ENCODE peak calls at places on chromosomes 13 and 19, in eight cellular contexts. One of them, this sample, is unnamed.
A peak's percentile ranks its signal among the peaks of the same experiment; 100 is the strongest.

GRCh38 chr19:35206855-35207254 is 21.7 kb downstream of the FAM187B start:
- DNase-seq in right lobe of liver: no peak
- DNase-seq in esophagus squamous epithelium: no peak
- DNase-seq in endodermal cell: no peak
- DNase-seq in tibial artery: no peak
- DNase-seq in BJ: no peak
- DNase-seq in keratinocyte: no peak
- DNase-seq in lung: peak; percentile 14
- DNase-seq in this sample: no peak

GRCh38 chr19:32047788-32048187 is 297.6 kb upstream of the ZNF507 start:
- DNase-seq in right lobe of liver: no peak
- DNase-seq in esophagus squamous epithelium: no peak
- DNase-seq in endodermal cell: no peak
- DNase-seq in tibial artery: no peak
- DNase-seq in BJ: no peak
- DNase-seq in keratinocyte: no peak
- DNase-seq in lung: no peak
- DNase-seq in this sample: no peak

GRCh38 chr13:85383291-85383690 is 415.9 kb downstream of the SLITRK6 start:
- DNase-seq in right lobe of liver: no peak
- DNase-seq in esophagus squamous epithelium: no peak
- DNase-seq in endodermal cell: no peak
- DNase-seq in tibial artery: no peak
- DNase-seq in BJ: no peak
- DNase-seq in keratinocyte: no peak
- DNase-seq in lung: no peak
- DNase-seq in this sample: no peak

GRCh38 chr13:42373048-42373812 is 101.3 kb downstream of the AKAP11 start:
- DNase-seq in right lobe of liver: no peak
- DNase-seq in esophagus squamous epithelium: no peak
- DNase-seq in endodermal cell: no peak
- DNase-seq in tibial artery: no peak
- DNase-seq in BJ: no peak
- DNase-seq in keratinocyte: no peak
- DNase-seq in lung: no peak
- DNase-seq in this sample: no peak

GRCh38 chr19:17321655-17322489 is 12.5 kb downstream of the DDA1 start:
- DNase-seq in right lobe of liver: no peak
- DNase-seq in esophagus squamous epithelium: no peak
- DNase-seq in endodermal cell: peak; percentile 35
- DNase-seq in tibial artery: no peak
- DNase-seq in BJ: no peak
- DNase-seq in keratinocyte: no peak
- DNase-seq in lung: no peak
- DNase-seq in this sample: no peak

GRCh38 chr19:48914181-48914580 is 14.1 kb downstream of the NUCB1 start:
- DNase-seq in right lobe of liver: no peak
- DNase-seq in esophagus squamous epithelium: no peak
- DNase-seq in endodermal cell: no peak
- DNase-seq in tibial artery: no peak
- DNase-seq in BJ: no peak
- DNase-seq in keratinocyte: no peak
- DNase-seq in lung: no peak
- DNase-seq in this sample: no peak

GRCh38 chr13:20271441-20271840 is 39.3 kb upstream of the GJB6 start:
- DNase-seq in right lobe of liver: no peak
- DNase-seq in esophagus squamous epithelium: no peak
- DNase-seq in endodermal cell: no peak
- DNase-seq in tibial artery: no peak
- DNase-seq in BJ: no peak
- DNase-seq in keratinocyte: no peak
- DNase-seq in lung: no peak
- DNase-seq in this sample: no peak

GRCh38 chr13:95564948-95565347 is 12.4 kb downstream of the CLDN10 start:
- DNase-seq in right lobe of liver: no peak
- DNase-seq in esophagus squamous epithelium: no peak
- DNase-seq in endodermal cell: no peak
- DNase-seq in tibial artery: no peak
- DNase-seq in BJ: peak; percentile 10
- DNase-seq in keratinocyte: no peak
- DNase-seq in lung: no peak
- DNase-seq in this sample: peak; percentile 67

GRCh38 chr19:13089139-13089856 is 13.4 kb downstream of the LYL1 start:
- DNase-seq in right lobe of liver: no peak
- DNase-seq in esophagus squamous epithelium: no peak
- DNase-seq in endodermal cell: peak; percentile 85
- DNase-seq in tibial artery: no peak
- DNase-seq in BJ: no peak
- DNase-seq in keratinocyte: no peak
- DNase-seq in lung: no peak
- DNase-seq in this sample: no peak

GRCh38 chr13:79398915-79399314 is 7.1 kb downstream of the RBM26 start:
- DNase-seq in right lobe of liver: no peak
- DNase-seq in esophagus squamous epithelium: no peak
- DNase-seq in endodermal cell: no peak
- DNase-seq in tibial artery: no peak
- DNase-seq in BJ: no peak
- DNase-seq in keratinocyte: no peak
- DNase-seq in lung: no peak
- DNase-seq in this sample: no peak

GRCh38 chr19:15235796-15236195 is 3.5 kb upstream of the EPHX3 start:
- DNase-seq in right lobe of liver: no peak
- DNase-seq in esophagus squamous epithelium: no peak
- DNase-seq in endodermal cell: no peak
- DNase-seq in tibial artery: no peak
- DNase-seq in BJ: no peak
- DNase-seq in keratinocyte: no peak
- DNase-seq in lung: no peak
- DNase-seq in this sample: no peak

GRCh38 chr13:46389457-46389856 is 2.4 kb upstream of the RUBCNL start:
- DNase-seq in right lobe of liver: no peak
- DNase-seq in esophagus squamous epithelium: no peak
- DNase-seq in endodermal cell: no peak
- DNase-seq in tibial artery: no peak
- DNase-seq in BJ: no peak
- DNase-seq in keratinocyte: no peak
- DNase-seq in lung: no peak
- DNase-seq in this sample: no peak

GRCh38 chr13:90803210-90803609 is 544.3 kb upstream of the MIR17HG start:
- DNase-seq in right lobe of liver: no peak
- DNase-seq in esophagus squamous epithelium: no peak
- DNase-seq in endodermal cell: no peak
- DNase-seq in tibial artery: no peak
- DNase-seq in BJ: no peak
- DNase-seq in keratinocyte: no peak
- DNase-seq in lung: no peak
- DNase-seq in this sample: no peak

GRCh38 chr19:50432658-50433057 is at the start of gene MYBPC2:
- DNase-seq in right lobe of liver: no peak
- DNase-seq in esophagus squamous epithelium: no peak
- DNase-seq in endodermal cell: peak; percentile 78
- DNase-seq in tibial artery: no peak
- DNase-seq in BJ: no peak
- DNase-seq in keratinocyte: no peak
- DNase-seq in lung: no peak
- DNase-seq in this sample: no peak

DNA sequence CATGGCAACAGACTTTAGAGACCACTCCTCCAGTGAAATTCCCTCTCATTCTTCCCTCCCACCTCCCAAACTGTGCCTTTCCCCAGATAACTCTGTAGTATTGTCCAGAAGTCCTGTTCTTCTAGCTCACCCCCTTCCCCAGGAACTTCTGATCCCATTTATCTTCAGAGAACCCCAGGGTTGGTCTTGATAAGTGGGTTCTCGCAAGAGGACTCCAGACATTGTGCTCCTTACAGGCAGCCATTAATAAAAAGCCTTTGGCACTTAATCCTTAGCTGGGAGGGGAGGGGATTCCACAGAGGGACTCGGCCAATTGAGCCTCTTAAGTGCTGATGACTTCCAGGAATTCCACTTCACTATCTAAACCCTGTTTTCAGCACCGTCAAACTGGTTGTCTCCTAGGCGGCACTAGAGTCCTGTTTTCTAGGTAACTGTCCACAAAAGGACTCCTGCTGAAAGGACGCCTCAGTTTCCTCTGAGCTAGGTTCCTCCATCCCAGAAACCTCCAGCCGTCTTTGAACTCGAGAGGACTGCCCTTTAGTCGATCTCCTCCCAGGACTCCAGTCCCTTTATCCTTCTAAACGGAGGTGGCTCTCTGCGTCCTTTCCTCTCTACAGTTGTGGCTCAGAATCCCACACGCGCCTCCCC is 2.0 kb downstream of the LTBP4 start:
- DNase-seq in right lobe of liver: no peak
- DNase-seq in esophagus squamous epithelium: no peak
- DNase-seq in endodermal cell: no peak
- DNase-seq in tibial artery: no peak
- DNase-seq in BJ: no peak
- DNase-seq in keratinocyte: no peak
- DNase-seq in lung: no peak
- DNase-seq in this sample: no peak
- TF ChIP-seq CTCF in right lobe of liver: no peak
- TF ChIP-seq CTCF in esophagus squamous epithelium: no peak
- TF ChIP-seq CTCF in endodermal cell: no peak
- TF ChIP-seq CTCF in tibial artery: no peak
- TF ChIP-seq CTCF in BJ: peak; percentile 20
- TF ChIP-seq CTCF in keratinocyte: no peak
- TF ChIP-seq CTCF in lung: no peak
- TF ChIP-seq CTCF in this sample: no peak

DNA sequence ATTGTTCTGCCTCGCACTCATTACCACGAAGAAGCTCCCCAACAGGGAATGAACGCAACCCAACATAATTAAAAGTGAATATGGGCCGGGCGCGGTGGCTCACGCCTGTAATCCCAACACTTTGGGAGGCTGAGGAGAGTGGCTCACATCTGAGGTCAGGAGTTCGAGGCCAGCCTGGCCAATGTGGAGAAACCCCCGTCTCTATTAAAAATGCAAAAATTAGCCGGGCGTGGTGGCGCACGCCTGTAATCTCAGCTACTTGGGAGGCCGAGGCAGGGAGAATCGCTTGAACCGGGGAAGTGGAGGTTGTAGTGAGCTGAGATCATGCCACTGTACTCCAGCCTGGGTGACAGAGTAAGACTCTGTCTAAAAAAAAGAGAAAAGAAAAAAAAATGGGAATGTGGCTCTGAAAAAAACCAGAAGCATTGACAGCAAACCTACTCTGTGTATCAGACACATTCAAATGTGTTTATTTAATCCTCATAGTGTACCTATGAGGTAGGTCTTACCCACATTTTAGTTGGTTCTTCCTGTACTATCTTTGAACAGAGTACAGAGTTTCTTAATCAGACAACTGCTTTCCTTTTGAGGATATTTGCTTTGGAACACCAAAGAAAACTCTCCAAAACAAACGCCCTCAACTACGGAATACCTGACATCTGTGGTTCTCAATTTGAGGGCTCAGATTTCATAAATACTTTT is 70.0 kb downstream of the NUFIP1 start:
- DNase-seq in right lobe of liver: no peak
- DNase-seq in esophagus squamous epithelium: no peak
- DNase-seq in endodermal cell: no peak
- DNase-seq in tibial artery: no peak
- DNase-seq in BJ: no peak
- DNase-seq in keratinocyte: no peak
- DNase-seq in lung: no peak
- DNase-seq in this sample: no peak
- H3K4me3 ChIP-seq in right lobe of liver: no peak overlapping the region
- H3K4me3 ChIP-seq in esophagus squamous epithelium: no peak overlapping the region
- H3K4me3 ChIP-seq in endodermal cell: peak overlapping the region; percentile 91
- H3K4me3 ChIP-seq in tibial artery: peak overlapping the region; percentile 61
- H3K4me3 ChIP-seq in BJ: peak overlapping the region; percentile 39
- H3K4me3 ChIP-seq in keratinocyte: peak overlapping the region; percentile 87
- H3K4me3 ChIP-seq in lung: no peak overlapping the region
- H3K4me3 ChIP-seq in this sample: no peak overlapping the region

DNA sequence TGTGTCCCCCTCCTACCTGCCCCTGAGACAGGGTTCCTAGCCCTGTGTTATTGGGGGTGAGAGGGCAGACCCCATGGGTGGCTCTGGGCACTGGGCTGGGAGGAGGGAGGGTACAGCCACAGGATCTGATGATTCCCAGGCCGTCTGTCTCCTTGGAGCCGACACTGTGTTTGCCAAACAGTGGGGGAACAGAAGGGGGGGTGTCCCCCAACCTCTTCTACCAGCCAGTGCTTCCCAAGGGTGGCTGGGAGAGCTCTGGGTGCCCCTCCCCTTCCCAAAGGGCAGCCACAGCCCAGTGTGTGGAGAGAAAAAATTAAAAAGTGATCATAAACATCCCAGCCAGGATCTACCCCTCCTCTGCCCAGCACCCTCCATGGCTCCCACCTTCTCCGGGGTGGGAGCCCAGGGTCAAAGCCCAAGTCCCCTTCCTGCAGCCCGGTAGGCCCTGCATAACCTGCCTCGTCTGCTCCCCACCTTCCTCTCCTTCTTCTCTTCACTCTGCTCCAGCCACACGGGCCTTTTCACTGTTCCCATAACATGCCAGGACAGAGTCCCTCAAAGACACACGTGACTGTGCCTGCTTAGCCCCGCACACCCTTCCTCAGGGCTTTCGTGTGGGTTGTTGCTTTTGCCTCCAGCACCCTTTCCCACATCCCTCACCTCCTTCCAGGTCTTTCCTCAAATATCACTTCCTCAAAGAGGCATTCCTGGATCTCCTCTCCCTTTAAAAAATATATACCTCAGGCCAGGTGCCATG is 1.4 kb upstream of the PLIN4 start:
- DNase-seq in right lobe of liver: no peak
- DNase-seq in esophagus squamous epithelium: no peak
- DNase-seq in endodermal cell: no peak
- DNase-seq in tibial artery: no peak
- DNase-seq in BJ: no peak
- DNase-seq in keratinocyte: peak; percentile 40
- DNase-seq in lung: no peak
- DNase-seq in this sample: no peak
- H3K27me3 ChIP-seq in right lobe of liver: no peaks in the 10 kb centered on the region
- H3K27me3 ChIP-seq in esophagus squamous epithelium: peaks cover 17% of the 10 kb centered on the region
- H3K27me3 ChIP-seq in endodermal cell: no peaks in the 10 kb centered on the region
- H3K27me3 ChIP-seq in tibial artery: peaks cover 55% of the 10 kb centered on the region
- H3K27me3 ChIP-seq in BJ: peaks cover 1% of the 10 kb centered on the region
- H3K27me3 ChIP-seq in keratinocyte: peaks cover 8% of the 10 kb centered on the region
- H3K27me3 ChIP-seq in lung: no peaks in the 10 kb centered on the region
- H3K27me3 ChIP-seq in this sample: peaks cover 3% of the 10 kb centered on the region

DNA sequence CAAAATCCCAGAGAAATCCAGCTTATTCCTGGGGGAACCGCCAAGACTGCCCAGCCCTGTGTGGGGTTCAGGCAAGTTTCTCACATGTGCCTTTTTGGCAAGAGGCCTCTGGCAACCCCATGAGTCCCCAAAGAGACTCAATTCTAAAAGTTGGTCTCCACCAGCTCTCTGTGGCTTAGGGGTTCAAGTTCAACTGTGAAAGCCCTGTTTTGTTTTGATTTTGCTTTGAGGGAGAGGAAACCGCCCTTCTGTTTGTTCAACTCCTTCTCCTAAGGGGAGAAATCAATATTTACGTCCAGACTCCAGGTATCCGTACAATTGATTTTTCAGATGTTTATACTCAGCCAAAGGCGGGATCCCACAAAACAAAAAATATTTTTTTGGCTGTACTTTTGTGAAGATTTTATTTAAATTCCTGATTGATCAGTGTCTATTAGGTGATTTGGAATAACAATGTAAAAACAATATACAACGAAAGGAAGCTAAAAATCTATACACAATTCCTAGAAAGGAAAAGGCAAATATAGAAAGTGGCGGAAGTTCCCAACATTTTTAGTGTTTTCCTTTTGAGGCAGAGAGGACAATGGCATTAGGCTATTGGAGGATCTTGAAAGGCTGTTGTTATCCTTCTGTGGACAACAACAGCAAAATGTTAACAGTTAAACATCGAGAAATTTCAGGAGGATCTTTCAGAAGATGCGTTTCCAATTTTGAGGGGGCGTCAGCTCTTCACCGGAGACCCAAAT is 582 bp upstream of the LDLR start:
- DNase-seq in right lobe of liver: no peak
- DNase-seq in esophagus squamous epithelium: no peak
- DNase-seq in endodermal cell: no peak
- DNase-seq in tibial artery: peak; percentile 58
- DNase-seq in BJ: no peak
- DNase-seq in keratinocyte: no peak
- DNase-seq in lung: no peak
- DNase-seq in this sample: no peak
- TF ChIP-seq CTCF in right lobe of liver: no peak
- TF ChIP-seq CTCF in esophagus squamous epithelium: no peak
- TF ChIP-seq CTCF in endodermal cell: no peak
- TF ChIP-seq CTCF in tibial artery: no peak
- TF ChIP-seq CTCF in BJ: no peak
- TF ChIP-seq CTCF in keratinocyte: no peak
- TF ChIP-seq CTCF in lung: no peak
- TF ChIP-seq CTCF in this sample: no peak

This sample was measured in kidney epithelial cell.